ENCODE peak calls at places on chromosomes 5 and 9, in four cellular contexts. F is K562, L is HCT116, E is GM23338. I is an unnamed sample.

GRCh38 chr5:123014689-123015088 is 21.8 kb downstream of the PPIC start:
- ATAC-seq in F (no peak), E (no peak), L (no peak), I (no peak)

GRCh38 chr5:54570923-54571322 is 53.4 kb downstream of the SNX18 start:
- ATAC-seq in F (no peak), E (no peak), L (no peak), I (no peak)

GRCh38 chr5:34859253-34859652 is 20.3 kb downstream of the TTC23L start:
- ATAC-seq in L (no peak), F (no peak), E (no peak), I (no peak)

GRCh38 chr5:81552844-81553569 is 159.1 kb upstream of the ACOT12 start:
- ATAC-seq in F (peak), E (no peak), L (peak), I (no peak)

GRCh38 chr5:38660194-38660668 is 103.8 kb upstream of the LIFR start:
- ATAC-seq in F (peak), E (peak), L (no peak), I (peak)

GRCh38 chr5:10578869-10579268 is 15.0 kb downstream of the ANKRD33B start:
- ATAC-seq in F (no peak), L (no peak), E (no peak), I (no peak)

GRCh38 chr9:131584858-131585257 is 39.5 kb downstream of the PRRT1B start:
- ATAC-seq in F (no peak), L (no peak), E (no peak), I (no peak)

GRCh38 chr9:135887021-135887507 is 20.3 kb downstream of the CAMSAP1 start:
- ATAC-seq in F (no peak), E (no peak), L (no peak), I (peak)

GRCh38 chr5:135242496-135243193 is 156.4 kb downstream of the MACROH2A1 start:
- ATAC-seq in F (no peak), L (no peak), E (no peak), I (peak)

GRCh38 chr9:33202018-33202417 is 34.9 kb upstream of the B4GALT1 start:
- ATAC-seq in E (no peak), F (peak), L (no peak), I (no peak)

GRCh38 chr5:150022163-150022540 is 21.6 kb downstream of the HMGXB3 start:
- ATAC-seq in E (no peak), F (no peak), L (peak), I (peak)

GRCh38 chr5:156042726-156043125 is 284.2 kb upstream of the SGCD start:
- ATAC-seq in L (no peak), F (no peak), E (peak), I (no peak)

GRCh38 chr5:159198063-159199036 is 11.0 kb downstream of the RNF145 start:
- ATAC-seq in F (peak), E (no peak), L (no peak), I (no peak)

GRCh38 chr5:40605295-40605958 is 74.3 kb upstream of the PTGER4 start:
- ATAC-seq in F (no peak), E (no peak), L (no peak), I (no peak)

GRCh38 chr9:132228062-132228461 is 66.2 kb downstream of the NTNG2 start:
- ATAC-seq in E (no peak), F (no peak), L (no peak), I (no peak)

GRCh38 chr9:129258823-129259301 is 80.8 kb upstream of the IER5L start:
- ATAC-seq in L (no peak), F (no peak), E (peak), I (no peak)

GRCh38 chr5:143679777-143680176 is 132.2 kb upstream of the HMHB1 start:
- ATAC-seq in F (no peak), L (no peak), E (no peak), I (no peak)

GRCh38 chr5:123485275-123485674 is 26.7 kb upstream of the CSNK1G3 start:
- ATAC-seq in E (peak), F (no peak), L (no peak), I (no peak)

GRCh38 chr9:98614941-98615340 is 93.8 kb downstream of the GABBR2 start:
- ATAC-seq in E (no peak), L (no peak), F (no peak), I (no peak)

GRCh38 chr5:172187118-172188032 is 649 bp downstream of the STK10 start:
- ATAC-seq in F (peak), E (peak), L (peak), I (peak)
- TF ChIP-seq POLR2AphosphoS5 in F (no peak), E (no peak), L (no peak), I (no peak)

GRCh38 chr9:137639303-137640051 is 20.7 kb downstream of the EHMT1 start:
- ATAC-seq in F (no peak), E (no peak), L (no peak), I (no peak)
- H3K27ac ChIP-seq in F (no peak), E (peak), L (no peak), I (no peak)

GRCh38 chr5:176676361-176676824 is 29.1 kb downstream of the TSPAN17 start:
- ATAC-seq in F (peak), L (peak), E (no peak), I (no peak)
- TF ChIP-seq POLR2AphosphoS5 in F (no peak), L (no peak), E (no peak), I (no peak)

GRCh38 chr9:133956520-133957076 is 35.5 kb downstream of the VAV2 start:
- ATAC-seq in L (no peak), E (peak), F (no peak), I (peak)

GRCh38 chr9:133955821-133956411 is 36.2 kb downstream of the VAV2 start:
- ATAC-seq in E (peak), L (no peak), F (peak), I (no peak)

GRCh38 chr9:133953621-133953975 is 38.5 kb downstream of the VAV2 start:
- ATAC-seq in L (no peak), E (no peak), F (no peak), I (no peak)

GRCh38 chr9:133953976-133954709 is 38.0 kb downstream of the VAV2 start:
- ATAC-seq in L (no peak), E (no peak), F (no peak), I (no peak)

GRCh38 chr9:133954862-133955529 is 37.1 kb downstream of the VAV2 start:
- ATAC-seq in E (no peak), F (no peak), L (no peak), I (no peak)
- H3K27ac ChIP-seq in E (no peak), F (no peak), L (no peak), I (no peak)

DNA sequence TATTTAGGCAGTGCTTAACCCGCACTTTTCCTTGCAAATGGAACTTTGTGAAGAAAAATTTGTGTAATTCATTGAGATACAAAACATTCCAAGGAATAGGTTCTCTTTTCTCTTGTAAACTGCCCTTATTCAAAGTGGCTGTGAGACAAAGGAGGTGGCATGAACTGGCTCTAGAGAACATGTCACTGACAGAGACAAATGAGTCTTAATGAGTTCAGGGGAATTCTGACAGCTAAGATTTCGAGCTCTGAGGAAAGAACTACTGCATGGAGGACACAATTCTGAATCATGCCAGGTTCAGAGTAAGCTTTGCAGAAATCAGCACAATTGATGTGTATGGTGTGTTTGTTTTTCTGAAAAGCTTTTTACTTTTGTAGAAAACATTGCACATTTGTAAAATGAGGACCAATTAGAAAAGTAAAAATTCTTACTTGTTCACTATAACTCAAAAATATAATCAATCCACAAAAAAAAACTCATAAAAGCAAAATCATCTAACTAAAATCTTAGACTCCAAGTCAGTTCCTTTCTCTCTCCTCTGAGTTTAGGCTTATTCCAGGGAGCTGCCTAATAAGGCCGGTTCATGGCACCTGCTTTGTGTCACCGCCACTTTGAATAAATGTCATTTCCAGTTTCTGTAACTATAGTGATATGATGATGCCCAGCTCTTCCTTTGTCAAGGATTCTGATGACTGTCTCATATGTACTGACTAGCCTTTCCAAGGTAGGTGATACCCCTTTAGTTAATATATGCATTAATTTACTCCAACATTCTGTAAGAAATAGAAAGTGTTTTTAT is 163.2 kb downstream of the HCN1 start:
- ATAC-seq in L (no peak), E (peak), F (no peak), I (no peak)
- TF ChIP-seq POLR2AphosphoS5 in L (no peak), E (no peak), F (no peak), I (no peak)

GRCh38 chr5:23028445-23028844 is 175.3 kb upstream of the CDH12 start:
- ATAC-seq in F (no peak), L (no peak), E (no peak), I (no peak)
- H3K27ac ChIP-seq in F (no peak), L (no peak), E (no peak), I (no peak)

I was measured in gastroesophageal sphincter.